ENCODE peak calls at places on chromosome 1, in eight cellular contexts. I is fibroblast of lung; M is small intestine; Q is heart left ventricle; A is CD4-positive, alpha-beta T cell; W is GM12878; V is cardiac muscle cell; K is aorta. S is an unnamed sample.

GRCh38 chr1:119181236-119181635 is 40.8 kb upstream of the WARS2 start:
- DNase-seq in K (no peak), Q (no peak), W (no peak), A (no peak), V (no peak), I (no peak), M (no peak), S (no peak)

GRCh38 chr1:185559684-185560310 is 174.4 kb upstream of the HMCN1 start:
- DNase-seq in V (peak; percentile 39), I (no peak), W (peak; percentile 72), M (peak; percentile 80), A (peak; percentile 22), Q (peak; percentile 33), K (no peak), S (peak; percentile 29)

GRCh38 chr1:231808990-231809389 is 182.4 kb downstream of the DISC1 start:
- DNase-seq in I (peak; percentile 70), A (no peak), Q (no peak), V (no peak), W (no peak), K (no peak), M (no peak), S (peak; percentile 58)

GRCh38 chr1:37946703-37947360 is at the start of gene INPP5B:
- DNase-seq in V (peak; percentile 93), I (peak; percentile 92), K (peak; percentile 96), M (peak; percentile 89), W (peak; percentile 60), A (peak; percentile 41), Q (peak; percentile 92), S (no peak)

GRCh38 chr1:178541396-178541795 is 28.5 kb downstream of the TEX35 start:
- DNase-seq in K (no peak), M (no peak), V (no peak), I (no peak), W (no peak), Q (no peak), A (no peak), S (no peak)

GRCh38 chr1:81597720-81598426 is 202.9 kb upstream of the ADGRL2 start:
- DNase-seq in M (no peak), V (no peak), K (no peak), Q (no peak), I (no peak), W (peak; percentile 39), A (no peak), S (no peak)

GRCh38 chr1:224565186-224565585 is 50.9 kb upstream of the CNIH3 start:
- DNase-seq in M (no peak), V (no peak), Q (no peak), K (no peak), A (no peak), I (peak; percentile 92), W (no peak), S (peak; percentile 84)

GRCh38 chr1:230825061-230825803 is 43.1 kb downstream of the C1orf198 start:
- DNase-seq in M (peak; percentile 69), V (no peak), W (no peak), A (no peak), I (peak; percentile 85), K (no peak), Q (no peak), S (peak; percentile 88)

GRCh38 chr1:235073968-235074334 is 54.7 kb downstream of the TOMM20 start:
- DNase-seq in I (no peak), K (no peak), M (peak; percentile 91), Q (no peak), W (no peak), A (no peak), V (no peak), S (peak; percentile 51)

GRCh38 chr1:173095632-173096031 is 44.9 kb upstream of the TNFSF18 start:
- DNase-seq in V (no peak), A (no peak), W (no peak), Q (no peak), K (no peak), M (no peak), I (peak; percentile 77), S (peak; percentile 54)

GRCh38 chr1:234866007-234866866 is 256.3 kb upstream of the IRF2BP2 start:
- DNase-seq in A (no peak), I (peak; percentile 92), V (no peak), K (no peak), M (peak; percentile 95), W (no peak), Q (no peak), S (no peak)

GRCh38 chr1:110471131-110471530 is 20.2 kb downstream of the PROK1 start:
- DNase-seq in I (no peak), V (no peak), K (no peak), Q (no peak), A (no peak), M (no peak), W (no peak), S (no peak)
- H3K27ac ChIP-seq in I (no peak overlapping the region), V (no peak overlapping the region), K (no peak overlapping the region), Q (no peak overlapping the region), A (no peak overlapping the region), M (no peak overlapping the region), W (no peak overlapping the region), S (no peak overlapping the region)

GRCh38 chr1:41847011-41847410 is 71.7 kb downstream of the HIVEP3 start:
- DNase-seq in K (no peak), A (no peak), V (no peak), I (no peak), M (no peak), Q (no peak), W (no peak), S (no peak)
- H3K27ac ChIP-seq in K (no peak overlapping the region), A (no peak overlapping the region), V (no peak overlapping the region), I (no peak overlapping the region), M (no peak overlapping the region), Q (no peak overlapping the region), W (no peak overlapping the region), S (no peak overlapping the region)

GRCh38 chr1:209727286-209727685 is 22.6 kb downstream of the HSD11B1 start:
- DNase-seq in A (no peak), Q (no peak), I (no peak), K (no peak), W (no peak), V (no peak), M (no peak), S (no peak)
- H3K27ac ChIP-seq in A (no peak overlapping the region), Q (no peak overlapping the region), I (no peak overlapping the region), K (no peak overlapping the region), W (no peak overlapping the region), V (no peak overlapping the region), M (no peak overlapping the region), S (no peak overlapping the region)

GRCh38 chr1:85332575-85332974 is 56.1 kb upstream of the BCL10 start:
- DNase-seq in K (no peak), V (no peak), W (no peak), Q (no peak), I (no peak), A (no peak), M (no peak), S (no peak)
- H3K27ac ChIP-seq in K (no peak overlapping the region), V (no peak overlapping the region), W (no peak overlapping the region), Q (no peak overlapping the region), I (peak overlapping the region; percentile 99), A (no peak overlapping the region), M (no peak overlapping the region), S (no peak overlapping the region)

GRCh38 chr1:12402844-12403243 is 173.0 kb downstream of the VPS13D start:
- DNase-seq in I (no peak), V (no peak), A (no peak), W (no peak), Q (no peak), K (no peak), M (no peak), S (no peak)

GRCh38 chr1:12404918-12405317 is 175.1 kb downstream of the VPS13D start:
- DNase-seq in K (no peak), A (no peak), V (peak; percentile 22), I (no peak), W (no peak), M (no peak), Q (no peak), S (no peak)

GRCh38 chr1:12400030-12400693 is 170.3 kb downstream of the VPS13D start:
- DNase-seq in W (no peak), A (no peak), K (no peak), Q (no peak), V (no peak), M (no peak), I (no peak), S (no peak)

GRCh38 chr1:12405325-12406217 is 175.7 kb downstream of the VPS13D start:
- DNase-seq in I (peak; percentile 58), V (peak; percentile 89), W (no peak), K (no peak), Q (peak; percentile 27), M (peak; percentile 69), A (no peak), S (no peak)

GRCh38 chr1:12402159-12402673 is 172.4 kb downstream of the VPS13D start:
- DNase-seq in A (no peak), V (no peak), K (no peak), I (no peak), Q (no peak), W (no peak), M (no peak), S (no peak)
- H3K27ac ChIP-seq in A (no peak overlapping the region), V (no peak overlapping the region), K (no peak overlapping the region), I (no peak overlapping the region), Q (no peak overlapping the region), W (no peak overlapping the region), M (no peak overlapping the region), S (no peak overlapping the region)